ENCODE peak calls at places on chromosomes 4 and X, in four cellular contexts. L is mammary epithelial cell, S is astrocyte of the spinal cord, C is B cell. P is an unnamed sample.

GRCh38 chr4:25236971-25237370 is 3.1 kb downstream of the PI4K2B start:
- DNase-seq in S (no peak), C (no peak), L (no peak), P (no peak)

GRCh38 chr4:8593268-8594096 is 917 bp downstream of the CPZ start:
- DNase-seq in C (no peak), L (no peak), S (no peak), P (peak)

GRCh38 chr4:176123710-176124407 is 58.2 kb downstream of the WDR17 start:
- DNase-seq in C (peak), S (peak), L (peak), P (no peak)

GRCh38 chr4:31557444-31557843 is 837.3 kb downstream of the PCDH7 start:
- DNase-seq in C (no peak), L (no peak), S (no peak), P (no peak)

GRCh38 chr4:38058186-38058585 is 98.0 kb downstream of the PTTG2 start:
- DNase-seq in L (no peak), C (no peak), S (no peak), P (no peak)

GRCh38 chr4:127143460-127144190 is 489.1 kb upstream of the INTU start:
- DNase-seq in S (peak), C (no peak), L (no peak), P (no peak)

GRCh38 chr4:173264245-173264959 is 69.8 kb downstream of the HMGB2 start:
- DNase-seq in S (peak), L (no peak), C (peak), P (no peak)

GRCh38 chr4:185142563-185142910 is 529 bp upstream of the SLC25A4 start:
- DNase-seq in C (no peak), S (no peak), L (no peak), P (no peak)

GRCh38 chr4:40361338-40361737 is 26.2 kb downstream of the CHRNA9 start:
- DNase-seq in C (no peak), L (no peak), S (no peak), P (no peak)

GRCh38 chr4:10917475-10918103 is 233.0 kb upstream of the CLNK start:
- DNase-seq in S (peak), L (no peak), C (no peak), P (no peak)

GRCh38 chr4:3223986-3224748 is 24.8 kb upstream of the MSANTD1 start:
- DNase-seq in S (no peak), C (no peak), L (no peak), P (peak)

GRCh38 chr4:25861951-25862410 is 807 bp downstream of the SEL1L3 start:
- DNase-seq in S (peak), C (peak), L (no peak), P (no peak)

GRCh38 chr4:3291969-3292570 is 751 bp upstream of the RGS12 start:
- DNase-seq in S (peak), C (peak), L (peak), P (no peak)

GRCh38 chrX:24301806-24302205 is 12.1 kb downstream of the SUPT20HL2 start:
- DNase-seq in L (no peak), C (no peak), S (no peak), P (no peak)

GRCh38 chr4:145720656-145721055 is 40.7 kb downstream of the C4orf51 start:
- DNase-seq in C (no peak), S (no peak), L (no peak), P (no peak)

GRCh38 chr4:142886566-142886965 is 40.5 kb upstream of the INPP4B start:
- DNase-seq in S (no peak), L (no peak), C (no peak), P (no peak)

GRCh38 chrX:77918568-77918967 is 8.1 kb downstream of the ATP7A start:
- DNase-seq in S (no peak), L (peak), C (no peak), P (no peak)

GRCh38 chr4:2932951-2933565 is 30.1 kb downstream of the NOP14 start:
- DNase-seq in L (no peak), S (no peak), C (peak), P (peak)

GRCh38 chrX:74614193-74614909 is at the start of gene RLIM:
- DNase-seq in L (peak), C (peak), S (peak), P (peak)

GRCh38 chrX:74613350-74614192 is 853 bp downstream of the RLIM start:
- DNase-seq in C (peak), S (peak), L (peak), P (no peak)
- TF ChIP-seq CTCF in C (no peak), S (no peak), L (no peak), P (peak)

DNA sequence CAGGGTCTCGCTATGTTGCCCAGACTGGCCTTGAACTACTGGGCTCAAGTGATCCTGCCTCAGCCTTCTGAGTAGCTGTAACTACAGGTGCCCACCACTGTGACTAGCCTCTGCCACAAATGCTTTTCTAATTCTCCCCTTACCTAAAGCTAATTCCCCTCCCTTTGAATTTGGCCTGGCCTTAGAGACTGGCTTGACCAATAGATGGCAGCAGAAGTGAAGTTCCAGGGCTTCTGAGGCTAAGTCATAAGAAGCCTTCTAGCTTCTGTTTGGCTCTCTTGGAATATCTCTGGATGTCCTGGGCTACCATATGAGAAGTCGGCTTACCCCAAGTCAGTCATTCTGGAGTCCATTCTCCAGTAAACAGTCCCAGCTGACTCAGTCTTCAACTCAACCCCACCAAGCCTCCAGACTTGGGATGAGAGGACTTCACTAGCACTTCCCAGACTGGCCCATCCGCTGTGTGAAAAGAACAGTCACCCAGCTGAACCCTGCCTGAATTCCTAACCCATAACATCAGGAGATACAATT is 61.0 kb downstream of the HPRT1 start:
- DNase-seq in C (no peak), S (peak), L (peak), P (no peak)
- TF ChIP-seq CTCF in C (no peak), S (peak), L (peak), P (peak)

GRCh38 chrX:102341867-102342266 is 94.9 kb downstream of the NXF2 start:
- DNase-seq in C (no peak), L (no peak), S (no peak), P (no peak)
- TF ChIP-seq CTCF in C (no peak), L (no peak), S (no peak), P (peak)

DNA sequence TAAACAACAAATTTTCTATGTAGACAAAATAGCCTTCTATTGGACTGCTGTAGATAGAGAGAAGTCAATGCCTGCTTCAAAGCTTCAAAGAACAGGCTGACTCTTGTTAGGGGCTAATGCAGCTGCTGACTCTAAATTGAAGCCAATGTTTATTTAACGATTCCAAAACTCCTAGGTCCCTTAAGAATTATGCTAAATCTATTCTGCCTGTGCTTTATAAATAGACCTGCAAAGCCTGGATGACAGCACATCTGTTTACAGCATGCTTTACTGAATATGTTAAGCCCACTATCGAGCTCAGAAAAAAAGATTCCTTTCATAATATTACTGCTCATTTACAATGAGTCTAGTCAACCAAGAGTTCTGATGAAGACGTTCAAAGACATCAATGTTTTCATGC is 54.8 kb upstream of the RBMXL3 start:
- DNase-seq in S (no peak), L (no peak), C (no peak), P (no peak)
- TF ChIP-seq CTCF in S (no peak), L (no peak), C (no peak), P (no peak)

DNA sequence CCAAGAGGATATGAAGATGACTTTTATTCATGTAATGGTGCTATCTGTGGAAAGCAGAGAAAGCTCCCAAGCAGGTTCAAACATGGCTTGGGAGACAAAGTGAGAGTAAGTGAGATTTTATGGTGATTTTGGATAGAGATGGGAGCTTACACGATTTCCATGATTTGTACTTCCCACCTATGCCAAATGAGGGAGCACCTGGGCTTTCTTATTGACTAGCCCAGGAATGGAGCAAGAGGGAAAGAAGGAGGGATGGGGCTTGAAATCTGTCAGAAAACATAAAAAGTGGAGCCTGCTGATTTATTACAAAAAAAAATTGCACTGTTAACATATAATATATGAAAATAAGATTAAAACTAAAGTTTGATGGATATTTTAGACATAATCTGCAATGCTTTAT is 703.5 kb upstream of the PABPC4L start:
- DNase-seq in C (no peak), S (no peak), L (no peak), P (no peak)
- TF ChIP-seq CTCF in C (no peak), S (no peak), L (no peak), P (peak)

GRCh38 chr4:112231779-112232713 is at the start of gene AP1AR:
- DNase-seq in C (peak), S (peak), L (peak), P (peak)
- TF ChIP-seq CTCF in C (peak), S (peak), L (peak), P (peak)

DNA sequence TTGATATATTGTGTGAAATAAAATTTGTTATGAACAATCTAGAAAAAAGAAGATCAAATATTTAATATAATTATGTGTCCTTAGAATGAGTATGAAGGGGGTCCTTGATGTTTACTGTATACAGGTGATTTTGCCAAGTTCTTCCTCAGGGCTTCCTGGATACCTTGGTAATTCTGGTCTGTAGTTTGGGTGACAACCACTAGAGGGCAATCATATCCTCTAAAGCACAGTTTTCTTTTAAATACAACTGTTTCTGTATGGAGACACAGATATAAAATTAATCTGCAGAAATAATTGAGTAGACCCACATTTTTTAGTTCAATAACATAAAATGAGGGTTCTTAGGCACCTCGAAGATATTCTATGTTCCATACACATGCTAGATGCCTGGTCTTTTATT is 157.7 kb downstream of the SPANXN1 start:
- DNase-seq in C (peak), L (peak), S (peak), P (no peak)
- TF ChIP-seq CTCF in C (peak), L (peak), S (peak), P (peak)

GRCh38 chr4:42078184-42078801 is 74.2 kb downstream of the BEND4 start:
- DNase-seq in L (no peak), S (no peak), C (no peak), P (no peak)
- TF ChIP-seq CTCF in L (no peak), S (no peak), C (no peak), P (no peak)